ENCODE peak calls at places on chromosomes 3 and 15, in five cellular contexts. One of them, this sample, is unnamed.

GRCh38 chr3:63662500-63662899 is 10.0 kb downstream of the SNTN start:
- DNase-seq in GM23248: peak; percentile 38
- DNase-seq in hepatocyte: peak; percentile 34
- DNase-seq in SK-N-SH: no peak
- DNase-seq in upper lobe of left lung: no peak
- DNase-seq in this sample: peak; percentile 33

GRCh38 chr3:183252973-183253363 is at the start of gene B3GNT5:
- DNase-seq in upper lobe of left lung: peak; percentile 92
- DNase-seq in hepatocyte: peak; percentile 92
- DNase-seq in SK-N-SH: peak; percentile 67
- DNase-seq in GM23248: no peak
- DNase-seq in this sample: peak; percentile 11

GRCh38 chr15:99406716-99407487 is 155.6 kb downstream of the LRRC28 start:
- DNase-seq in hepatocyte: no peak
- DNase-seq in GM23248: no peak
- DNase-seq in SK-N-SH: no peak
- DNase-seq in upper lobe of left lung: no peak
- DNase-seq in this sample: no peak

GRCh38 chr3:194270627-194271458 is 80.3 kb downstream of the CPN2 start:
- DNase-seq in SK-N-SH: peak; percentile 93
- DNase-seq in GM23248: peak; percentile 63
- DNase-seq in upper lobe of left lung: peak; percentile 81
- DNase-seq in hepatocyte: peak; percentile 64
- DNase-seq in this sample: peak; percentile 33

GRCh38 chr3:190092250-190092649 is 28.4 kb downstream of the P3H2 start:
- DNase-seq in hepatocyte: peak; percentile 19
- DNase-seq in SK-N-SH: no peak
- DNase-seq in GM23248: peak; percentile 76
- DNase-seq in upper lobe of left lung: no peak
- DNase-seq in this sample: peak; percentile 80

GRCh38 chr3:179921500-179921899 is 115.2 kb downstream of the PEX5L start:
- DNase-seq in upper lobe of left lung: no peak
- DNase-seq in GM23248: no peak
- DNase-seq in hepatocyte: no peak
- DNase-seq in SK-N-SH: no peak
- DNase-seq in this sample: no peak

GRCh38 chr3:168511428-168512014 is 415.8 kb upstream of the GOLIM4 start:
- DNase-seq in upper lobe of left lung: no peak
- DNase-seq in GM23248: peak; percentile 52
- DNase-seq in hepatocyte: peak; percentile 30
- DNase-seq in SK-N-SH: peak; percentile 12
- DNase-seq in this sample: peak; percentile 27

GRCh38 chr3:18085429-18085828 is 339.7 kb downstream of the SATB1 start:
- DNase-seq in GM23248: no peak
- DNase-seq in SK-N-SH: no peak
- DNase-seq in upper lobe of left lung: no peak
- DNase-seq in hepatocyte: no peak
- DNase-seq in this sample: no peak

GRCh38 chr15:69893863-69894262 is 203.9 kb downstream of the TLE3 start:
- DNase-seq in SK-N-SH: peak; percentile 74
- DNase-seq in hepatocyte: peak; percentile 36
- DNase-seq in upper lobe of left lung: no peak
- DNase-seq in GM23248: peak; percentile 83
- DNase-seq in this sample: no peak

GRCh38 chr15:99076555-99077308 is 28.1 kb upstream of the SYNM start:
- DNase-seq in hepatocyte: peak; percentile 82
- DNase-seq in GM23248: peak; percentile 89
- DNase-seq in upper lobe of left lung: peak; percentile 50
- DNase-seq in SK-N-SH: peak; percentile 74
- DNase-seq in this sample: peak; percentile 79

GRCh38 chr15:41917767-41918430 is 24.0 kb upstream of the SPTBN5 start:
- DNase-seq in GM23248: peak; percentile 78
- DNase-seq in hepatocyte: peak; percentile 77
- DNase-seq in SK-N-SH: no peak
- DNase-seq in upper lobe of left lung: no peak
- DNase-seq in this sample: peak; percentile 71

GRCh38 chr3:130820976-130821375 is 72.9 kb upstream of the ATP2C1 start:
- DNase-seq in SK-N-SH: no peak
- DNase-seq in hepatocyte: peak; percentile 50
- DNase-seq in GM23248: peak; percentile 84
- DNase-seq in upper lobe of left lung: peak; percentile 72
- DNase-seq in this sample: peak; percentile 79

DNA sequence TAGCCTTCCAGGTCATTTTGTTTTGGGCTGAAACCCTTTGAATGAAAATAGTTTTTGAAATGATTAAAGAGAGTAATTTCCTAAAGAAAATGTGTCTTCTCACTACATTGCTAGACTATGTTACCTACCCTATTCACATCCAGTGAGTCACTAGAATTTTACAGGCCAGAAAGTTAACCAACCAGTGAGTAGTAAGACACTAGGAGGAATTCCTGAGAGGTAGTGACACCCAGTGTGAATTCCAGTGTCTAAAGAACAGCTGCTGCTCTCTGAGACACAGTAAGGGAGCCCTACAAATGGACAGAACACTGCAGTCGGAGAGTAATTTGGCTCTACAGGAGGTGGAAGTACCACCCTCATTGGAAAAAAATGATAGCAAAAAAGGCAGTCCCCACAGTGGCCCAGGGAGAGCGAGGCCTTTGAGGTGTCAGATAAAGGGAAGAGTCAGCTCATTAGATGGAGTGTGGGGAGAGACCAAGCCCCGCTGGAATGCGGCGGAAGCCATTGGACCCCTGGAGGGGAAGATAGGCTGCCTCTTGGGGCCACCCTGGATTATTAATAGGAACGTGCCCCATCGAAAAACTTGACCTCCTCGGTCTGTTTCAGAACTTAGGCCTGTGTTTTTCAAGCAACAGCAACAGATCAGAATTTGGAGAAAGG is 67.7 kb downstream of the TUSC7 start:
- DNase-seq in GM23248: peak; percentile 20
- DNase-seq in hepatocyte: no peak
- DNase-seq in SK-N-SH: no peak
- DNase-seq in upper lobe of left lung: no peak
- DNase-seq in this sample: no peak
- H3K27ac ChIP-seq in GM23248: no peak overlapping the region
- H3K27ac ChIP-seq in hepatocyte: no peak overlapping the region
- H3K27ac ChIP-seq in SK-N-SH: no peak overlapping the region
- H3K27ac ChIP-seq in upper lobe of left lung: no peak overlapping the region
- H3K27ac ChIP-seq in this sample: peak overlapping the region; percentile 55

GRCh38 chr3:100087203-100087602 is 27.1 kb downstream of the FILIP1L start:
- DNase-seq in SK-N-SH: no peak
- DNase-seq in hepatocyte: no peak
- DNase-seq in upper lobe of left lung: no peak
- DNase-seq in GM23248: peak; percentile 77
- DNase-seq in this sample: peak; percentile 61
- H3K4me3 ChIP-seq in SK-N-SH: no peak overlapping the region
- H3K4me3 ChIP-seq in hepatocyte: no peak overlapping the region
- H3K4me3 ChIP-seq in upper lobe of left lung: no peak overlapping the region
- H3K4me3 ChIP-seq in GM23248: peak overlapping the region; percentile 10
- H3K4me3 ChIP-seq in this sample: no peak overlapping the region

DNA sequence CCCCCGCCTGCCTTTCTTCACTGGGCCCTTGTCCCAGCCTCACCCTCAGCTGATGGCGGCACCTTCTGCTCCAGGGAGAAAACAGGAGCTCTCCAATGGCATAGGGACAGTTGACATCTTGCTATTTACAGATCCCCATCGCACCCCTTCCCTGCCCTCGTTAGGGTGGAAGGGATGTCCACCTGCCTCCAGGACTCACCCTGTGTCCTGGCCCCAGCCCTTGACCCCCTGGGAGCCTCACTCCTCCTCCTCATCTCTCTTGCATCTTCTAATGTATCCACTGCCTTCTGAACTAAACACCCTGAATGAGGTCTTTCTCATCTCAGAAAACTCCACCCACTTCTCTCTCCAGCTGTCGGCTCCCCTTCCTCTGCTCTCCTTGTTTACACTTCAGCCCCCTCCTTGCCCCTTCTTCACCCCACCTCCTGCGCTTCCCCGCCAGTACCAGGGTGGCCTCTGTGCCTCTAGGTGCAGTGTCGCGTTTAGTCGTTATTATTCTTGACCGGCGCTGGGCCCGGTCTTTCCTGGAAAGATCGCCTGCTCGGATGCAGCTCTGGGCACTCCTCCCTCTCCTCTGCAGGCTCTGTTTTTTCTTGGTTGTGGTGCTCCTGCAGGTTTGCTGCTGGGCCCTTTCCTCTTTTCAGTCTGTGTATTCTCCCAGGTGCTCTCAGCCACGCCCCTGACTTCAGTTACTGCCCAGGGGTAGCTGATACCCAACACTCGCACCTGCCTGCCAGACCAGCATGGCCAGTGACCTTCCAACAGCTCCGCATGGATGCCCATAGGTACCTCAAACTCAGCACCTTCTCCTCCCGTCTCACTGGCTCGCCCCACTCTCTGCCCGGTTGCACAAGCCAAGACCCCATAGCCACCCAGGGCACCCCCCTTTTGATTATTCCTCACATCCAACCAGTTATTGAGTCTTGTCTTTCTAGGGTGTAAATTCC is 42.9 kb downstream of the PML start:
- DNase-seq in upper lobe of left lung: no peak
- DNase-seq in SK-N-SH: no peak
- DNase-seq in hepatocyte: no peak
- DNase-seq in GM23248: no peak
- DNase-seq in this sample: no peak
- H3K27ac ChIP-seq in upper lobe of left lung: no peak overlapping the region
- H3K27ac ChIP-seq in SK-N-SH: no peak overlapping the region
- H3K27ac ChIP-seq in hepatocyte: no peak overlapping the region
- H3K27ac ChIP-seq in GM23248: no peak overlapping the region
- H3K27ac ChIP-seq in this sample: no peak overlapping the region

GRCh38 chr3:50607271-50608091 is 4.1 kb downstream of the CISH start:
- DNase-seq in upper lobe of left lung: no peak
- DNase-seq in hepatocyte: no peak
- DNase-seq in GM23248: no peak
- DNase-seq in SK-N-SH: no peak
- DNase-seq in this sample: no peak

GRCh38 chr3:50608278-50608677 is 3.3 kb downstream of the CISH start:
- DNase-seq in upper lobe of left lung: no peak
- DNase-seq in SK-N-SH: no peak
- DNase-seq in hepatocyte: no peak
- DNase-seq in GM23248: no peak
- DNase-seq in this sample: no peak

GRCh38 chr3:50609743-50610085 is 1.9 kb downstream of the CISH start:
- DNase-seq in hepatocyte: no peak
- DNase-seq in GM23248: no peak
- DNase-seq in SK-N-SH: no peak
- DNase-seq in upper lobe of left lung: no peak
- DNase-seq in this sample: no peak

GRCh38 chr3:50610181-50610971 is 1.2 kb downstream of the CISH start:
- DNase-seq in hepatocyte: peak; percentile 57
- DNase-seq in upper lobe of left lung: no peak
- DNase-seq in SK-N-SH: no peak
- DNase-seq in GM23248: no peak
- DNase-seq in this sample: peak; percentile 34

DNA sequence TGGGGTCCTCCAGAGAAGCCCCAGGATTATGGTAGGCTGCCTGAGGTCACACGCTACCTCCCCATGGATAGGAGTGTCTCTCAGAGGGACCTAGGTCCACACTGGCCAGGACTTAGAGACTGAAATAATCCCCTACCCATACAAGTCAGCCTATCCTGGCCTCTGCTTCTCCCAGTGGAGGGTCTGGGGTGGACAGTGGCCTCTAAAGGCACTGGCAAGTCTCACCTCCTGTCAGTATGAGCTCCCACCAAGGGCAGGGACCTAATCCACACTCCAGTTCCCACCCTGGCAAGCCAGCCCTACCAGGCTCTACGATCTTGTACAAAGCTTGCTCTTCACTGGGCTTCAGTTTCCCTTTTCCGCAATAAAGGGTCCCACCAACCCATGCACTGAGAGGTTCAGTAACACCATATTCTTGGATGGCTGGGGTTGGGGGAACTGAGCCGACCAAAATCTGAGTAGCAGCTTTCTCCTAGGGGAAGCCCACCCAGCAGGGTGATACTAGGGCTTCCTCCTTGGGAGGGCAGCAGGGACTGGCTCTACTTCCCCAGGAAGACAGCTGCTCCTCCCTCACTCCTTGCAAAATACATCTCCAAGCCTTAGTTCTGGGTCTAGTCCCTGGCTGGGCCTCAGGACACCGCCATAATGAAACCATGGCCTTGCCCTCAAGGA is 2.4 kb downstream of the CISH start:
- DNase-seq in upper lobe of left lung: no peak
- DNase-seq in hepatocyte: no peak
- DNase-seq in SK-N-SH: no peak
- DNase-seq in GM23248: no peak
- DNase-seq in this sample: no peak
- H3K4me3 ChIP-seq in upper lobe of left lung: peak overlapping the region; percentile 80
- H3K4me3 ChIP-seq in hepatocyte: no peak overlapping the region
- H3K4me3 ChIP-seq in SK-N-SH: no peak overlapping the region
- H3K4me3 ChIP-seq in GM23248: no peak overlapping the region
- H3K4me3 ChIP-seq in this sample: no peak overlapping the region

GRCh38 chr3:133988631-133989161 is 41.0 kb downstream of the SLCO2A1 start:
- DNase-seq in upper lobe of left lung: no peak
- DNase-seq in GM23248: no peak
- DNase-seq in hepatocyte: peak; percentile 40
- DNase-seq in SK-N-SH: no peak
- DNase-seq in this sample: no peak

GRCh38 chr3:133989931-133990702 is 39.6 kb downstream of the SLCO2A1 start:
- DNase-seq in upper lobe of left lung: no peak
- DNase-seq in hepatocyte: no peak
- DNase-seq in SK-N-SH: no peak
- DNase-seq in GM23248: no peak
- DNase-seq in this sample: no peak

GRCh38 chr3:133987136-133987535 is 42.6 kb downstream of the SLCO2A1 start:
- DNase-seq in SK-N-SH: no peak
- DNase-seq in hepatocyte: no peak
- DNase-seq in GM23248: no peak
- DNase-seq in upper lobe of left lung: no peak
- DNase-seq in this sample: no peak

GRCh38 chr3:133986302-133986701 is 43.4 kb downstream of the SLCO2A1 start:
- DNase-seq in GM23248: no peak
- DNase-seq in hepatocyte: no peak
- DNase-seq in upper lobe of left lung: no peak
- DNase-seq in SK-N-SH: no peak
- DNase-seq in this sample: no peak

DNA sequence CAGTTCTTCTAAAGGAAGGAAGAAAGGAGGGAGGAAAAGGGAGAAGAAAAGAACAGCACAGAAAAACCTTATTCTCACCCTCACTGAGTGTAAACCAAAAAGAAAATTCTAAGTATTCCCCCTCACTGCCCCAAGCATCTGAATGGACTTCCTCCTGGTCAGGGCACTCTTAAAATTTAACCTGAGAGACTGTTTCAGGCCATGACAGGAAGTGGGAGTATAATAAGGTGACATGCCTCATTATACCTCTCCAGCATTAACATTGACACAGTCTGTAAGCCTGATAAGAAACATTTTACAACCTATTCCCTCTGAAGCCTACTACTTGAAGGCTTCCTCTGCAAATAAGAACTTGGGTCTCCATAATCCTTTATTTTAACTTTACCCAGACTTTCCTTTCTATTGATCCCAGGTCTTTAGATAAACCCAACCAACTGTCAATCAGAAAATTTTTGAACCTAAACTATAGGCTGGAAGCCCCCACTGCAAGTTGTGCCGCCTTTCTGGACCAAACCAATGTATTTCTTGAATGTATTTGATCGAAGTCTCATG is 41.7 kb downstream of the SLCO2A1 start:
- DNase-seq in upper lobe of left lung: no peak
- DNase-seq in GM23248: no peak
- DNase-seq in SK-N-SH: no peak
- DNase-seq in hepatocyte: no peak
- DNase-seq in this sample: no peak
- H3K27ac ChIP-seq in upper lobe of left lung: peak overlapping the region; percentile 44
- H3K27ac ChIP-seq in GM23248: no peak overlapping the region
- H3K27ac ChIP-seq in SK-N-SH: no peak overlapping the region
- H3K27ac ChIP-seq in hepatocyte: no peak overlapping the region
- H3K27ac ChIP-seq in this sample: no peak overlapping the region

GRCh38 chr3:56802411-56802745 is 629 bp upstream of the ARHGEF3 start:
- DNase-seq in GM23248: no peak
- DNase-seq in hepatocyte: no peak
- DNase-seq in SK-N-SH: no peak
- DNase-seq in upper lobe of left lung: no peak
- DNase-seq in this sample: no peak
- H3K4me3 ChIP-seq in GM23248: peak overlapping the region; percentile 83
- H3K4me3 ChIP-seq in hepatocyte: peak overlapping the region; percentile 76
- H3K4me3 ChIP-seq in SK-N-SH: peak overlapping the region; percentile 75
- H3K4me3 ChIP-seq in upper lobe of left lung: peak overlapping the region; percentile 68
- H3K4me3 ChIP-seq in this sample: no peak overlapping the region